ENCODE peak calls at places on chromosome 10, in eight cellular contexts. One of them, this sample, is unnamed.

GRCh38 chr10:114685456-114685855 is 27.4 kb upstream of the ABLIM1 start:
- DNase-seq in prostate gland: no peak
- DNase-seq in activated naive CD8-positive, alpha-beta T cell treated with anti-CD3 and anti-CD28 coated beads, Interleukin-2, amount 50 U/mL, for 24 hours: no peak
- DNase-seq in activated CD8-positive, alpha-beta memory T cell treated with anti-CD3 and anti-CD28 coated beads for 4 hours: no peak
- DNase-seq in stimulated activated CD4-positive, alpha-beta T cell treated with anti-CD3 and anti-CD28 coated beads, Interleukin-2, amount 100 ng/mL, for 24 hours: no peak
- DNase-seq in nucleus accumbens: no peak
- DNase-seq in kidney glomerular epithelial cell: no peak
- DNase-seq in IMR-90: no peak
- DNase-seq in this sample: no peak

GRCh38 chr10:31700222-31700621 is 228.4 kb downstream of the ARHGAP12 start:
- DNase-seq in prostate gland: no peak
- DNase-seq in activated naive CD8-positive, alpha-beta T cell treated with anti-CD3 and anti-CD28 coated beads, Interleukin-2, amount 50 U/mL, for 24 hours: no peak
- DNase-seq in activated CD8-positive, alpha-beta memory T cell treated with anti-CD3 and anti-CD28 coated beads for 4 hours: no peak
- DNase-seq in stimulated activated CD4-positive, alpha-beta T cell treated with anti-CD3 and anti-CD28 coated beads, Interleukin-2, amount 100 ng/mL, for 24 hours: no peak
- DNase-seq in nucleus accumbens: no peak
- DNase-seq in kidney glomerular epithelial cell: no peak
- DNase-seq in IMR-90: peak
- DNase-seq in this sample: no peak

GRCh38 chr10:34252111-34252510 is 563.0 kb downstream of the PARD3 start:
- DNase-seq in prostate gland: no peak
- DNase-seq in activated naive CD8-positive, alpha-beta T cell treated with anti-CD3 and anti-CD28 coated beads, Interleukin-2, amount 50 U/mL, for 24 hours: no peak
- DNase-seq in activated CD8-positive, alpha-beta memory T cell treated with anti-CD3 and anti-CD28 coated beads for 4 hours: no peak
- DNase-seq in stimulated activated CD4-positive, alpha-beta T cell treated with anti-CD3 and anti-CD28 coated beads, Interleukin-2, amount 100 ng/mL, for 24 hours: no peak
- DNase-seq in nucleus accumbens: no peak
- DNase-seq in kidney glomerular epithelial cell: no peak
- DNase-seq in IMR-90: no peak
- DNase-seq in this sample: peak

GRCh38 chr10:131684976-131685375 is 215.8 kb upstream of the PPP2R2D start:
- DNase-seq in prostate gland: no peak
- DNase-seq in activated naive CD8-positive, alpha-beta T cell treated with anti-CD3 and anti-CD28 coated beads, Interleukin-2, amount 50 U/mL, for 24 hours: no peak
- DNase-seq in activated CD8-positive, alpha-beta memory T cell treated with anti-CD3 and anti-CD28 coated beads for 4 hours: no peak
- DNase-seq in stimulated activated CD4-positive, alpha-beta T cell treated with anti-CD3 and anti-CD28 coated beads, Interleukin-2, amount 100 ng/mL, for 24 hours: no peak
- DNase-seq in nucleus accumbens: no peak
- DNase-seq in kidney glomerular epithelial cell: no peak
- DNase-seq in IMR-90: no peak
- DNase-seq in this sample: no peak

GRCh38 chr10:24202181-24202570 is 6.8 kb upstream of the KIAA1217 start:
- DNase-seq in prostate gland: peak
- DNase-seq in activated naive CD8-positive, alpha-beta T cell treated with anti-CD3 and anti-CD28 coated beads, Interleukin-2, amount 50 U/mL, for 24 hours: no peak
- DNase-seq in activated CD8-positive, alpha-beta memory T cell treated with anti-CD3 and anti-CD28 coated beads for 4 hours: no peak
- DNase-seq in stimulated activated CD4-positive, alpha-beta T cell treated with anti-CD3 and anti-CD28 coated beads, Interleukin-2, amount 100 ng/mL, for 24 hours: no peak
- DNase-seq in nucleus accumbens: no peak
- DNase-seq in kidney glomerular epithelial cell: no peak
- DNase-seq in IMR-90: no peak
- DNase-seq in this sample: peak

GRCh38 chr10:11757452-11757819 is 15.3 kb downstream of the ECHDC3 start:
- DNase-seq in prostate gland: peak
- DNase-seq in activated naive CD8-positive, alpha-beta T cell treated with anti-CD3 and anti-CD28 coated beads, Interleukin-2, amount 50 U/mL, for 24 hours: no peak
- DNase-seq in activated CD8-positive, alpha-beta memory T cell treated with anti-CD3 and anti-CD28 coated beads for 4 hours: no peak
- DNase-seq in stimulated activated CD4-positive, alpha-beta T cell treated with anti-CD3 and anti-CD28 coated beads, Interleukin-2, amount 100 ng/mL, for 24 hours: no peak
- DNase-seq in nucleus accumbens: no peak
- DNase-seq in kidney glomerular epithelial cell: no peak
- DNase-seq in IMR-90: peak
- DNase-seq in this sample: peak

GRCh38 chr10:91514025-91514424 is 103.9 kb downstream of the HECTD2 start:
- DNase-seq in prostate gland: no peak
- DNase-seq in activated naive CD8-positive, alpha-beta T cell treated with anti-CD3 and anti-CD28 coated beads, Interleukin-2, amount 50 U/mL, for 24 hours: no peak
- DNase-seq in activated CD8-positive, alpha-beta memory T cell treated with anti-CD3 and anti-CD28 coated beads for 4 hours: no peak
- DNase-seq in stimulated activated CD4-positive, alpha-beta T cell treated with anti-CD3 and anti-CD28 coated beads, Interleukin-2, amount 100 ng/mL, for 24 hours: no peak
- DNase-seq in nucleus accumbens: no peak
- DNase-seq in kidney glomerular epithelial cell: no peak
- DNase-seq in IMR-90: peak
- DNase-seq in this sample: no peak

GRCh38 chr10:94194256-94194655 is 168.5 kb downstream of the NOC3L start:
- DNase-seq in prostate gland: no peak
- DNase-seq in activated naive CD8-positive, alpha-beta T cell treated with anti-CD3 and anti-CD28 coated beads, Interleukin-2, amount 50 U/mL, for 24 hours: no peak
- DNase-seq in activated CD8-positive, alpha-beta memory T cell treated with anti-CD3 and anti-CD28 coated beads for 4 hours: no peak
- DNase-seq in stimulated activated CD4-positive, alpha-beta T cell treated with anti-CD3 and anti-CD28 coated beads, Interleukin-2, amount 100 ng/mL, for 24 hours: no peak
- DNase-seq in nucleus accumbens: no peak
- DNase-seq in kidney glomerular epithelial cell: peak
- DNase-seq in IMR-90: peak
- DNase-seq in this sample: peak

GRCh38 chr10:4541292-4541691 is 284.7 kb upstream of the AKR1E2 start:
- DNase-seq in prostate gland: peak
- DNase-seq in activated naive CD8-positive, alpha-beta T cell treated with anti-CD3 and anti-CD28 coated beads, Interleukin-2, amount 50 U/mL, for 24 hours: no peak
- DNase-seq in activated CD8-positive, alpha-beta memory T cell treated with anti-CD3 and anti-CD28 coated beads for 4 hours: no peak
- DNase-seq in stimulated activated CD4-positive, alpha-beta T cell treated with anti-CD3 and anti-CD28 coated beads, Interleukin-2, amount 100 ng/mL, for 24 hours: no peak
- DNase-seq in nucleus accumbens: no peak
- DNase-seq in kidney glomerular epithelial cell: peak
- DNase-seq in IMR-90: peak
- DNase-seq in this sample: peak

GRCh38 chr10:102101152-102101551 is 19.0 kb downstream of the LDB1 start:
- DNase-seq in prostate gland: no peak
- DNase-seq in activated naive CD8-positive, alpha-beta T cell treated with anti-CD3 and anti-CD28 coated beads, Interleukin-2, amount 50 U/mL, for 24 hours: no peak
- DNase-seq in activated CD8-positive, alpha-beta memory T cell treated with anti-CD3 and anti-CD28 coated beads for 4 hours: no peak
- DNase-seq in stimulated activated CD4-positive, alpha-beta T cell treated with anti-CD3 and anti-CD28 coated beads, Interleukin-2, amount 100 ng/mL, for 24 hours: no peak
- DNase-seq in nucleus accumbens: no peak
- DNase-seq in kidney glomerular epithelial cell: no peak
- DNase-seq in IMR-90: no peak
- DNase-seq in this sample: no peak

GRCh38 chr10:102546606-102547310 is 43.0 kb downstream of the SUFU start:
- DNase-seq in prostate gland: no peak
- DNase-seq in activated naive CD8-positive, alpha-beta T cell treated with anti-CD3 and anti-CD28 coated beads, Interleukin-2, amount 50 U/mL, for 24 hours: no peak
- DNase-seq in activated CD8-positive, alpha-beta memory T cell treated with anti-CD3 and anti-CD28 coated beads for 4 hours: no peak
- DNase-seq in stimulated activated CD4-positive, alpha-beta T cell treated with anti-CD3 and anti-CD28 coated beads, Interleukin-2, amount 100 ng/mL, for 24 hours: no peak
- DNase-seq in nucleus accumbens: no peak
- DNase-seq in kidney glomerular epithelial cell: no peak
- DNase-seq in IMR-90: peak
- DNase-seq in this sample: no peak

GRCh38 chr10:86041116-86041515 is 325.5 kb downstream of the GRID1 start:
- DNase-seq in prostate gland: no peak
- DNase-seq in activated naive CD8-positive, alpha-beta T cell treated with anti-CD3 and anti-CD28 coated beads, Interleukin-2, amount 50 U/mL, for 24 hours: no peak
- DNase-seq in activated CD8-positive, alpha-beta memory T cell treated with anti-CD3 and anti-CD28 coated beads for 4 hours: no peak
- DNase-seq in stimulated activated CD4-positive, alpha-beta T cell treated with anti-CD3 and anti-CD28 coated beads, Interleukin-2, amount 100 ng/mL, for 24 hours: no peak
- DNase-seq in nucleus accumbens: no peak
- DNase-seq in kidney glomerular epithelial cell: no peak
- DNase-seq in IMR-90: no peak
- DNase-seq in this sample: no peak

GRCh38 chr10:62880162-62880561 is 64.0 kb upstream of the EGR2 start:
- DNase-seq in prostate gland: no peak
- DNase-seq in activated naive CD8-positive, alpha-beta T cell treated with anti-CD3 and anti-CD28 coated beads, Interleukin-2, amount 50 U/mL, for 24 hours: no peak
- DNase-seq in activated CD8-positive, alpha-beta memory T cell treated with anti-CD3 and anti-CD28 coated beads for 4 hours: no peak
- DNase-seq in stimulated activated CD4-positive, alpha-beta T cell treated with anti-CD3 and anti-CD28 coated beads, Interleukin-2, amount 100 ng/mL, for 24 hours: no peak
- DNase-seq in nucleus accumbens: no peak
- DNase-seq in kidney glomerular epithelial cell: no peak
- DNase-seq in IMR-90: no peak
- DNase-seq in this sample: no peak

GRCh38 chr10:178208-178607 is 43.0 kb downstream of the ZMYND11 start:
- DNase-seq in prostate gland: no peak
- DNase-seq in activated naive CD8-positive, alpha-beta T cell treated with anti-CD3 and anti-CD28 coated beads, Interleukin-2, amount 50 U/mL, for 24 hours: no peak
- DNase-seq in activated CD8-positive, alpha-beta memory T cell treated with anti-CD3 and anti-CD28 coated beads for 4 hours: no peak
- DNase-seq in stimulated activated CD4-positive, alpha-beta T cell treated with anti-CD3 and anti-CD28 coated beads, Interleukin-2, amount 100 ng/mL, for 24 hours: no peak
- DNase-seq in nucleus accumbens: no peak
- DNase-seq in kidney glomerular epithelial cell: no peak
- DNase-seq in IMR-90: peak
- DNase-seq in this sample: peak

GRCh38 chr10:30199376-30200018 is 140.1 kb upstream of the JCAD start:
- DNase-seq in prostate gland: no peak
- DNase-seq in activated naive CD8-positive, alpha-beta T cell treated with anti-CD3 and anti-CD28 coated beads, Interleukin-2, amount 50 U/mL, for 24 hours: no peak
- DNase-seq in activated CD8-positive, alpha-beta memory T cell treated with anti-CD3 and anti-CD28 coated beads for 4 hours: no peak
- DNase-seq in stimulated activated CD4-positive, alpha-beta T cell treated with anti-CD3 and anti-CD28 coated beads, Interleukin-2, amount 100 ng/mL, for 24 hours: no peak
- DNase-seq in nucleus accumbens: no peak
- DNase-seq in kidney glomerular epithelial cell: no peak
- DNase-seq in IMR-90: no peak
- DNase-seq in this sample: no peak

GRCh38 chr10:88786032-88786770 is 16.3 kb upstream of the LIPM start:
- DNase-seq in prostate gland: no peak
- DNase-seq in activated naive CD8-positive, alpha-beta T cell treated with anti-CD3 and anti-CD28 coated beads, Interleukin-2, amount 50 U/mL, for 24 hours: no peak
- DNase-seq in activated CD8-positive, alpha-beta memory T cell treated with anti-CD3 and anti-CD28 coated beads for 4 hours: no peak
- DNase-seq in stimulated activated CD4-positive, alpha-beta T cell treated with anti-CD3 and anti-CD28 coated beads, Interleukin-2, amount 100 ng/mL, for 24 hours: no peak
- DNase-seq in nucleus accumbens: no peak
- DNase-seq in kidney glomerular epithelial cell: no peak
- DNase-seq in IMR-90: no peak
- DNase-seq in this sample: no peak

GRCh38 chr10:4656576-4657194 is 169.3 kb upstream of the AKR1E2 start:
- DNase-seq in prostate gland: peak
- DNase-seq in activated naive CD8-positive, alpha-beta T cell treated with anti-CD3 and anti-CD28 coated beads, Interleukin-2, amount 50 U/mL, for 24 hours: peak
- DNase-seq in activated CD8-positive, alpha-beta memory T cell treated with anti-CD3 and anti-CD28 coated beads for 4 hours: peak
- DNase-seq in stimulated activated CD4-positive, alpha-beta T cell treated with anti-CD3 and anti-CD28 coated beads, Interleukin-2, amount 100 ng/mL, for 24 hours: peak
- DNase-seq in nucleus accumbens: no peak
- DNase-seq in kidney glomerular epithelial cell: peak
- DNase-seq in IMR-90: peak
- DNase-seq in this sample: peak

GRCh38 chr10:29860159-29860558 is 199.2 kb downstream of the JCAD start:
- DNase-seq in prostate gland: no peak
- DNase-seq in activated naive CD8-positive, alpha-beta T cell treated with anti-CD3 and anti-CD28 coated beads, Interleukin-2, amount 50 U/mL, for 24 hours: no peak
- DNase-seq in activated CD8-positive, alpha-beta memory T cell treated with anti-CD3 and anti-CD28 coated beads for 4 hours: no peak
- DNase-seq in stimulated activated CD4-positive, alpha-beta T cell treated with anti-CD3 and anti-CD28 coated beads, Interleukin-2, amount 100 ng/mL, for 24 hours: no peak
- DNase-seq in nucleus accumbens: no peak
- DNase-seq in kidney glomerular epithelial cell: no peak
- DNase-seq in IMR-90: peak
- DNase-seq in this sample: no peak

GRCh38 chr10:129532838-129533237 is 65.8 kb downstream of the MGMT start:
- DNase-seq in prostate gland: no peak
- DNase-seq in activated naive CD8-positive, alpha-beta T cell treated with anti-CD3 and anti-CD28 coated beads, Interleukin-2, amount 50 U/mL, for 24 hours: no peak
- DNase-seq in activated CD8-positive, alpha-beta memory T cell treated with anti-CD3 and anti-CD28 coated beads for 4 hours: no peak
- DNase-seq in stimulated activated CD4-positive, alpha-beta T cell treated with anti-CD3 and anti-CD28 coated beads, Interleukin-2, amount 100 ng/mL, for 24 hours: no peak
- DNase-seq in nucleus accumbens: no peak
- DNase-seq in kidney glomerular epithelial cell: no peak
- DNase-seq in IMR-90: no peak
- DNase-seq in this sample: no peak

GRCh38 chr10:89301231-89301630 is 615 bp upstream of the IFIT2 start:
- DNase-seq in prostate gland: no peak
- DNase-seq in activated naive CD8-positive, alpha-beta T cell treated with anti-CD3 and anti-CD28 coated beads, Interleukin-2, amount 50 U/mL, for 24 hours: no peak
- DNase-seq in activated CD8-positive, alpha-beta memory T cell treated with anti-CD3 and anti-CD28 coated beads for 4 hours: no peak
- DNase-seq in stimulated activated CD4-positive, alpha-beta T cell treated with anti-CD3 and anti-CD28 coated beads, Interleukin-2, amount 100 ng/mL, for 24 hours: no peak
- DNase-seq in nucleus accumbens: no peak
- DNase-seq in kidney glomerular epithelial cell: peak
- DNase-seq in IMR-90: peak
- DNase-seq in this sample: peak

GRCh38 chr10:88168171-88169036 is 305.0 kb downstream of the PTEN start:
- DNase-seq in prostate gland: no peak
- DNase-seq in activated naive CD8-positive, alpha-beta T cell treated with anti-CD3 and anti-CD28 coated beads, Interleukin-2, amount 50 U/mL, for 24 hours: no peak
- DNase-seq in activated CD8-positive, alpha-beta memory T cell treated with anti-CD3 and anti-CD28 coated beads for 4 hours: no peak
- DNase-seq in stimulated activated CD4-positive, alpha-beta T cell treated with anti-CD3 and anti-CD28 coated beads, Interleukin-2, amount 100 ng/mL, for 24 hours: no peak
- DNase-seq in nucleus accumbens: no peak
- DNase-seq in kidney glomerular epithelial cell: no peak
- DNase-seq in IMR-90: no peak
- DNase-seq in this sample: no peak

GRCh38 chr10:13299437-13300287 is at the start of gene PHYH:
- DNase-seq in prostate gland: peak
- DNase-seq in activated naive CD8-positive, alpha-beta T cell treated with anti-CD3 and anti-CD28 coated beads, Interleukin-2, amount 50 U/mL, for 24 hours: peak
- DNase-seq in activated CD8-positive, alpha-beta memory T cell treated with anti-CD3 and anti-CD28 coated beads for 4 hours: peak
- DNase-seq in stimulated activated CD4-positive, alpha-beta T cell treated with anti-CD3 and anti-CD28 coated beads, Interleukin-2, amount 100 ng/mL, for 24 hours: peak
- DNase-seq in nucleus accumbens: peak
- DNase-seq in kidney glomerular epithelial cell: peak
- DNase-seq in IMR-90: peak
- DNase-seq in this sample: peak